ENCODE peak calls at places on chromosomes 16 and 17, in five cellular contexts. H is thoracic aorta, U is OCI-LY7, O is esophagus muscularis mucosa, X is lower lobe of right lung. M is an unnamed sample.
A peak's percentile ranks its signal among the peaks of the same experiment; 100 is the strongest.

GRCh38 chr17:7323731-7324437 is 5.3 kb downstream of the NEURL4 start:
- DNase-seq in H (no peak), U (peak; percentile 45), O (no peak), X (peak; percentile 75), M (no peak)

GRCh38 chr16:72122308-72122707 is 28.7 kb downstream of the DHX38 start:
- DNase-seq in H (no peak), U (no peak), O (no peak), X (no peak), M (no peak)

GRCh38 chr17:79988163-79988971 is 47.3 kb downstream of the TBC1D16 start:
- DNase-seq in H (no peak), U (no peak), O (no peak), X (peak; percentile 47), M (no peak)

GRCh38 chr16:1159973-1160772 is 7.3 kb downstream of the CACNA1H start:
- DNase-seq in H (no peak), U (no peak), O (no peak), X (no peak), M (peak; percentile 81)

GRCh38 chr16:69217433-69217832 is 30.5 kb downstream of the SNTB2 start:
- DNase-seq in H (no peak), U (no peak), O (no peak), X (no peak), M (no peak)

GRCh38 chr17:69719474-69720048 is 305.1 kb downstream of the MAP2K6 start:
- DNase-seq in H (no peak), U (no peak), O (no peak), X (no peak), M (no peak)

GRCh38 chr16:66904846-66905632 is 13.6 kb downstream of the CDH16 start:
- DNase-seq in H (no peak), U (no peak), O (no peak), X (no peak), M (no peak)

GRCh38 chr17:33169580-33170285 is 123.4 kb downstream of the ASIC2 start:
- DNase-seq in H (no peak), U (no peak), O (no peak), X (no peak), M (no peak)

GRCh38 chr17:75548839-75549238 is 23.3 kb downstream of the LLGL2 start:
- DNase-seq in H (no peak), U (no peak), O (no peak), X (no peak), M (no peak)

GRCh38 chr17:81063488-81064093 is 28.6 kb downstream of the BAIAP2 start:
- DNase-seq in H (no peak), U (no peak), O (no peak), X (no peak), M (no peak)

GRCh38 chr16:2485811-2486507 is 11.0 kb downstream of the TBC1D24 start:
- DNase-seq in H (no peak), U (no peak), O (no peak), X (peak; percentile 47), M (no peak)
- H3K27ac ChIP-seq in H (no peak overlapping the region), U (no peak overlapping the region), O (no peak overlapping the region), X (peak overlapping the region; percentile 47), M (no peak overlapping the region)

GRCh38 chr17:52170963-52171572 is 12.6 kb upstream of the CA10 start:
- DNase-seq in H (no peak), U (no peak), O (no peak), X (no peak), M (no peak)
- TF ChIP-seq CTCF in H (no peak), U (peak; percentile 73), O (peak; percentile 26), X (peak; percentile 20), M (peak; percentile 60)

GRCh38 chr17:17766351-17767095 is 70.3 kb downstream of the SREBF1 start:
- DNase-seq in H (no peak), U (peak; percentile 96), O (no peak), X (no peak), M (no peak)

GRCh38 chr17:17767096-17767470 is 69.7 kb downstream of the SREBF1 start:
- DNase-seq in H (no peak), U (no peak), O (no peak), X (no peak), M (no peak)

GRCh38 chr17:17765359-17765758 is 71.4 kb downstream of the SREBF1 start:
- DNase-seq in H (no peak), U (peak; percentile 51), O (no peak), X (no peak), M (no peak)

GRCh38 chr17:17767497-17768286 is 69.1 kb downstream of the SREBF1 start:
- DNase-seq in H (no peak), U (peak; percentile 36), O (no peak), X (no peak), M (no peak)

DNA sequence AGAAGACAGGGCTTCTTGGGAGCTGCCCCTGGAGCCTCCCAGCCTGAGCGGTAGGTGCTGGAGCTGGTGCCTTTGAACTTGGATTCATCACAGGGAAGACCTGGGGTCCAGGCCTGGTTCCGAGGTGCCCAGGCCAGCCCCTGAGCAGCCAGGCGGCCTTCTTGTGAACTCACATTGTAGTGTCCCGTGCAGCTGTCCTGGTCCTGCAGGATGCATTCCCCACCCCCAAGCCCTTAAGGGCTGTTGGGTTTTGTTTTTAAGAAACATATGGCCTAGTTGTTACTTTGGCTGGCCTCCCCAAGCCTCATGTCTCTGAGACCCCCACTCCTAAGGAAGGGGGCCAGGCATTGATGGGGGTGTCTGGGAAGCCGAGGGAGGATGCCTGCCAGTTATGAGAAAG is 70.9 kb downstream of the SREBF1 start:
- DNase-seq in H (no peak), U (no peak), O (no peak), X (no peak), M (no peak)
- H3K4me3 ChIP-seq in H (no peak overlapping the region), U (peak overlapping the region; percentile 67), O (no peak overlapping the region), X (no peak overlapping the region), M (no peak overlapping the region)

DNA sequence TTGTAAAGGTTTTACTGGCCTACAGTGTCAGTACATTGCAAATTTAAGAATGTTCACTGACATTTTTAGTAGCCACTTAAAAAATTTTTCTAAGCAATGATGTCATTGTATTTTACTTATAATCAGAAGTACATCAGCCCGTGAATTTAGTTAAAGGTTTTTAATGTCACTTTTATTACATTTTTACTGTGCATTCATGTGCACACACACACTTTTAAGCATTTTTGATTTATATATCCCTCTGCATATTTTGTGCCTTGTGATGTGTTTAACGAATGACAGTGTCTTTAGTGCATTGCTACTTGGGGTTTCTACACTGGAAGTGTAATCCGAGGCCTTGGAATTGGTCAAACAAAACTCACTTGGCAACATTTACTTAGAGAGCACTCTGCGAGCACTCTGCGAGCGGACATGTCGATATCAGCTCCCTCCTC is 190.4 kb downstream of the WWOX start:
- DNase-seq in H (no peak), U (no peak), O (no peak), X (no peak), M (no peak)
- H3K27ac ChIP-seq in H (no peak overlapping the region), U (no peak overlapping the region), O (no peak overlapping the region), X (no peak overlapping the region), M (no peak overlapping the region)

M was measured in dorsolateral prefrontal cortex.